ENCODE peak calls at places on chromosome 17, in eight cellular contexts. D is astrocyte of the spinal cord, K is uterus, M is fibroblast of pulmonary artery, H is neural crest cell, X is pancreas, R is OCI-LY7, S is endothelial cell. W is an unnamed sample.

GRCh38 chr17:30600062-30600829 is 123.0 kb downstream of the GOSR1 start:
- DNase-seq in M (peak; percentile 75), K (peak; percentile 70), S (peak; percentile 80), X (peak; percentile 80), R (peak; percentile 89), H (peak; percentile 75), D (peak; percentile 81), W (peak; percentile 73)

GRCh38 chr17:46818319-46818928 is at the start of gene WNT3:
- DNase-seq in R (peak; percentile 63), K (no peak), M (no peak), H (no peak), S (peak; percentile 49), D (no peak), X (no peak), W (no peak)

GRCh38 chr17:82242977-82243647 is 14.3 kb downstream of the SLC16A3 start:
- DNase-seq in S (no peak), X (peak; percentile 84), M (peak; percentile 89), D (peak; percentile 83), K (peak; percentile 91), H (no peak), R (no peak), W (peak; percentile 45)

GRCh38 chr17:81491193-81491592 is 21.4 kb downstream of the ACTG1 start:
- DNase-seq in D (no peak), R (no peak), X (no peak), S (no peak), M (no peak), K (no peak), H (no peak), W (no peak)

GRCh38 chr17:59373879-59374495 is 42.5 kb downstream of the YPEL2 start:
- DNase-seq in X (no peak), K (peak; percentile 60), M (peak; percentile 96), R (no peak), S (no peak), H (no peak), D (peak; percentile 48), W (peak; percentile 52)

GRCh38 chr17:67107811-67108210 is 63.5 kb downstream of the CACNG1 start:
- DNase-seq in S (no peak), K (no peak), D (no peak), X (no peak), M (no peak), H (no peak), R (no peak), W (no peak)

GRCh38 chr17:9212376-9213310 is 191.3 kb downstream of the NTN1 start:
- DNase-seq in S (no peak), X (no peak), D (no peak), H (no peak), M (no peak), R (no peak), K (no peak), W (no peak)

GRCh38 chr17:45320931-45321461 is 4.2 kb upstream of the MAP3K14 start:
- DNase-seq in H (no peak), S (no peak), R (no peak), X (no peak), M (peak; percentile 83), D (peak; percentile 98), K (peak; percentile 69), W (no peak)

GRCh38 chr17:35736236-35736635 is 4.8 kb downstream of the RASL10B start:
- DNase-seq in X (no peak), K (no peak), R (no peak), S (no peak), D (no peak), M (no peak), H (no peak), W (no peak)

GRCh38 chr17:296906-297690 is 55.5 kb downstream of the RPH3AL start:
- DNase-seq in D (no peak), H (no peak), M (no peak), K (no peak), X (no peak), R (no peak), S (no peak), W (no peak)

GRCh38 chr17:5715478-5715877 is 131.2 kb upstream of the NLRP1 start:
- DNase-seq in H (no peak), S (no peak), M (no peak), K (no peak), D (no peak), R (no peak), X (no peak), W (no peak)

GRCh38 chr17:48262982-48263586 is 155.5 kb downstream of the SNX11 start:
- DNase-seq in D (peak; percentile 42), K (no peak), H (no peak), X (no peak), R (peak; percentile 33), M (peak; percentile 39), S (no peak), W (no peak)

GRCh38 chr17:66527335-66527734 is 224.9 kb downstream of the PRKCA start:
- DNase-seq in H (no peak), D (no peak), K (no peak), R (no peak), S (no peak), M (no peak), X (no peak), W (no peak)

DNA sequence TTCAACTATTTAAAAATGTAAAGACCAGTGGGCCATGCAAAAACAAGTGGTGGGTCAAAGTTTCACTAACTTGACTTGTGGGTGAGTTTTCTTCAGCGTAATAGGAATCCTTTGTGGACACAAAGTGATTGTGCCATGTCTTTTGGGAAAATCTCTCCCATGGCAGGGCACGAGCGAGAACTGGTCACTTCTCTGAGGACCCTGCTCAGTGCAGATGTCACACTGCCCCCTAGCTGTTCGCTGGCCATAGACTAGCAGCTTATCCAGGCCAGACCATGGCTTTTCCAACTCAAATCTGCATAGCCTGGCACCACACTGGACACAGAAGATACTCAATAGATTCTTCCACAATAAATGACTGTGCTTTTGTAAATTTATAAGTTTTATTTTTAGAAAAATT is 306.0 kb upstream of the CCL2 start:
- DNase-seq in M (no peak), H (peak; percentile 33), D (no peak), R (no peak), X (peak; percentile 30), K (no peak), S (peak; percentile 68), W (no peak)
- TF ChIP-seq CTCF in M (peak; percentile 4), H (peak; percentile 50), D (no peak), R (peak; percentile 52), X (no peak), K (no peak), S (peak; percentile 58), W (no peak)

GRCh38 chr17:76473541-76473985 is 6.2 kb downstream of the AANAT start:
- DNase-seq in S (peak; percentile 66), H (peak; percentile 36), R (no peak), D (no peak), M (no peak), X (no peak), K (no peak), W (no peak)
- TF ChIP-seq CTCF in S (peak; percentile 44), H (peak; percentile 47), R (peak; percentile 66), D (peak; percentile 44), M (peak; percentile 18), X (no peak), K (no peak), W (peak; percentile 52)

DNA sequence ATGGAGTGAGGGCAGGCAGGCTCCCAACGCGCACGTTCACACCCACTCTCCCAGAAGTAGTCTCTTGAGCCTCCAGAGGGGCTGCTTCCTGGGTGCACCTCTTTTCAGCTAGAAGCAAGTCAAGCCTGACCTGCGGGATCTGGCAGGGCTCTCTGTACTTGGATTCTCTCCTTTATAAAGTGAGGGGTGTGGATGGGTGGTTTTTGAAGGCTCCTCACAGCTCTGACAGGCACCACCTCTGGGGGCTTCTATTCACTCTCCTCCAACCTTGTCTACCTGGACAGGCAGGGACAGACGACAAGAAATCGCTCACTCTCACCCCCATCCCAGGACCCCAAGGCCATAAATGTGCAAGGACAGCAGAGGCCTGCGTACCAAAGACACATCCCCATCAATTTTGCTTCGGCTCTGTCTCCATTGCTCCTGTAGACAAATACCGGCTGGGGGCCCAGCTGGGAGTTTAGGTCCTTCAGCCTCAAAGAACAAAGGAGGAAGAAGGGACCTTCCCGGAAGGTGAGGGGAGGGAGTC is 814 bp upstream of the DYNLL2 start:
- DNase-seq in M (no peak), K (no peak), D (no peak), H (no peak), S (no peak), R (peak; percentile 2), X (no peak), W (no peak)
- TF ChIP-seq CTCF in M (no peak), K (no peak), D (no peak), H (no peak), S (no peak), R (no peak), X (no peak), W (no peak)

DNA sequence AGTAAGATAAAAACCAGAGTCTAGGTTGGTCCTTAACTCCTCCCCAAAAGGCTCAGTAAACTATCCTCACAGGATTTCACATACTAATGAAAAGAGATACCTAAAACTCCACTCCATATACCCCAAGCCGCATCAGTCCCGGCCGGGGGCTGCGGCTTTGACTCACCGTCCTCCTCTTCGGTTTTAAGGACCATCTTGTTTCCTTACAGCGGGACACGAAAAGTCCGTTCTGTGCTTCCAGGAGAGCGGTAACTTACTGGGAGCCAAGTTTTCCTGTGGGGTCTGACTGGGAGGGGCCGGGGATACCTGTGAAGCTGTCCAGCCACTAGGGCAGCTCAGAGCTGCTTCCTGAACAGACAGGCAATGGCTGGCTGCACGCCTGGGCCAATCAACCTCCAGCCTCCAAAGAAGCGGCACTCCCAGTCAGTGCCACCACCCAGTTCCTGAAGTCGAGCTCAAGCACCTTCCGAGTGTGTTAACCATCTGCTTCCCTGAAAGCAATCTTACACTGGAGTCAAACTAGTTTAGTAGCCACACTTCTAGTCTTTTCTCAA is 45.5 kb downstream of the CYTH1 start:
- DNase-seq in H (no peak), D (no peak), M (no peak), S (no peak), X (peak; percentile 88), K (peak; percentile 68), R (peak; percentile 91), W (peak; percentile 82)
- TF ChIP-seq CTCF in H (no peak), D (no peak), M (no peak), S (no peak), X (peak; percentile 28), K (no peak), R (peak; percentile 33), W (no peak)

DNA sequence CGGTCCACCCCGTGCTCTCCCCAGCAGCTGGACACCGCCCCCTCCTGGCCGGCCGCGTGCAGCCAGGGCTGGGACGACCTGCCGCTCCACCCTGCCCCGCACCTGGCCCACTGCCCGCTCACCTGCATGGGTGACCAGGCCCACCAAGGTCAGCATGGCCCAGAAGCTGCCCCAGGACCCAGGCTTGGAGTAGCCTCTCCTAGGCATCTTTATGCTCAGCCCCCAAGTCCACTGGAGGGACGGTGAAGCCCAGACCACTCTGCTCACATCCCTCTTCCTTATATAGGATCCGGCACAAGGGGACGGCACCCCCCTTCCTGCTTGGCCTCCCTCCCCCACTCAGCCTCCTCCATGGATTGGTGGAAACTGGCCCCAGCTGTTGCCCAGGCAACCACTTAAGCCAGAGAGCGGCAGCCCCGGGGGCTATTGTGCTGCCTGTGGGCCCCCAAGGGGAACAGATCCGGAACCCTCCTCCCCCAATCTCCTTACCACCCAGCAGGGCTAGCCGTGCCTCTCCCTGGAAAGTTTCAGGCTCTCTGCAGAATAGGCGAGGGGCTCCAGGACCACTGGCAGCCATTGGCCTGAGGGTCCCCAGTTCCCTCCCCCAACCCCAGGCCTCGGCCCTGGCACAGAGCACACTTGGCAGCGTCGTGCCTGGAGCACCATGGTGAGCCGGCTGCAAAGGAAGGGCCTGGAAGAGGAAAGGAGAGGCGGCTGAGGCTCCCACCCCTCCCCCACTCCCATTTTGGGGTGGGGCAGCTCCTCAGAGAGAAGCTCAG is at the start of gene BTBD17:
- DNase-seq in K (peak; percentile 36), S (peak; percentile 81), H (peak; percentile 81), M (no peak), R (no peak), D (no peak), X (peak; percentile 40), W (no peak)
- TF ChIP-seq CTCF in K (peak; percentile 49), S (peak; percentile 69), H (peak; percentile 78), M (peak; percentile 57), R (peak; percentile 71), D (peak; percentile 54), X (peak; percentile 56), W (peak; percentile 86)

W was measured in CD14-positive monocyte.